ENCODE peak calls at places on chromosomes 5 and 9, in nine cellular contexts. P is stomach; F is heart right ventricle; T is fibroblast of lung; L is neural progenitor cell; C is adipocyte; H is OCI-LY7; V is IMR-90; N is CD8-positive, alpha-beta memory T cell. D is an unnamed sample. For H3K4me1 and H3K36me3, the result is how much of the 10 kb centered on the place peaks cover.

GRCh38 chr5:79590395-79590999 is 21.7 kb upstream of the TENT2 start:
- DNase-seq in H (no peak), F (no peak), P (no peak), C (no peak), V (no peak), L (no peak), N (no peak), T (no peak), D (no peak)

GRCh38 chr9:121645003-121645402 is 6.4 kb upstream of the DAB2IP start:
- DNase-seq in V (no peak), L (no peak), C (no peak), T (no peak), H (peak), N (no peak), P (peak), F (no peak), D (peak)

GRCh38 chr9:134624119-134624826 is 17.3 kb upstream of the COL5A1 start:
- DNase-seq in C (peak), H (no peak), L (no peak), V (no peak), F (no peak), T (peak), P (no peak), N (no peak), D (peak)

GRCh38 chr5:168165221-168165965 is 126.1 kb upstream of the WWC1 start:
- DNase-seq in H (no peak), F (no peak), V (no peak), L (peak), C (peak), N (no peak), T (no peak), P (no peak), D (no peak)

GRCh38 chr5:134145061-134145757 is 30.7 kb downstream of the TCF7 start:
- DNase-seq in P (no peak), H (no peak), L (no peak), F (no peak), V (no peak), C (no peak), N (no peak), T (no peak), D (no peak)

GRCh38 chr5:142634375-142635018 is 51.4 kb downstream of the FGF1 start:
- DNase-seq in P (no peak), V (no peak), L (no peak), C (no peak), H (no peak), T (no peak), F (no peak), N (no peak), D (no peak)

GRCh38 chr5:99169309-99169708 is 240.5 kb upstream of the CHD1 start:
- DNase-seq in V (no peak), T (peak), L (peak), N (no peak), F (no peak), P (no peak), H (no peak), C (peak), D (no peak)

GRCh38 chr5:92777421-92777820 is 803.6 kb downstream of the NR2F1-AS1 start:
- DNase-seq in N (no peak), F (no peak), V (peak), L (peak), T (no peak), C (no peak), P (no peak), H (no peak), D (no peak)

GRCh38 chr5:88674262-88675158 is 208.5 kb downstream of the MEF2C start:
- DNase-seq in F (no peak), P (no peak), H (peak), V (no peak), C (no peak), N (no peak), T (no peak), L (peak), D (no peak)

GRCh38 chr5:110824936-110825441 is 86.2 kb downstream of the SLC25A46 start:
- DNase-seq in H (no peak), V (no peak), P (no peak), C (no peak), N (no peak), L (no peak), F (no peak), T (no peak), D (no peak)

GRCh38 chr5:322942-323879 is 1.7 kb downstream of the AHRR start:
- DNase-seq in F (no peak), T (no peak), N (no peak), L (no peak), C (peak), H (no peak), P (no peak), V (peak), D (no peak)

GRCh38 chr5:149114403-149115312 is 26.6 kb upstream of the ABLIM3 start:
- DNase-seq in C (peak), P (peak), L (peak), V (peak), N (peak), H (peak), F (no peak), T (peak), D (no peak)

GRCh38 chr5:372556-372910 is 51.0 kb downstream of the AHRR start:
- DNase-seq in V (no peak), H (no peak), C (no peak), T (no peak), F (no peak), L (no peak), N (no peak), P (peak), D (no peak)

GRCh38 chr9:87336914-87337333 is 160.7 kb upstream of the DAPK1 start:
- DNase-seq in P (peak), N (no peak), C (peak), H (peak), V (peak), F (no peak), T (peak), L (peak), D (peak)

GRCh38 chr5:168030911-168031310 is 260.5 kb upstream of the WWC1 start:
- DNase-seq in L (peak), V (no peak), P (no peak), C (no peak), N (no peak), F (no peak), T (no peak), H (no peak), D (no peak)

GRCh38 chr5:102823441-102823874 is 68.4 kb downstream of the PAM start:
- DNase-seq in N (no peak), V (peak), H (no peak), T (peak), C (peak), L (no peak), F (no peak), P (no peak), D (no peak)

GRCh38 chr9:14372437-14373318 is 58.7 kb upstream of the NFIB start:
- DNase-seq in F (no peak), L (no peak), N (no peak), T (peak), P (no peak), V (peak), C (peak), H (no peak), D (no peak)

GRCh38 chr5:61904730-61905129 is 401.3 kb upstream of the KIF2A start:
- DNase-seq in C (no peak), F (no peak), L (no peak), P (no peak), T (no peak), N (no peak), H (no peak), V (no peak), D (no peak)

GRCh38 chr9:6894135-6894534 is 136.4 kb downstream of the KDM4C start:
- DNase-seq in H (no peak), F (no peak), C (no peak), L (no peak), V (no peak), N (no peak), P (no peak), T (no peak), D (no peak)

GRCh38 chr5:131193106-131193505 is 22.4 kb downstream of the LYRM7 start:
- DNase-seq in V (peak), C (peak), F (no peak), N (no peak), T (no peak), H (no peak), P (no peak), L (no peak), D (no peak)

GRCh38 chr9:35856882-35857281 is 13.3 kb downstream of the OR13J1 start:
- DNase-seq in V (no peak), P (no peak), F (no peak), H (no peak), L (no peak), C (no peak), N (no peak), T (no peak), D (no peak)

GRCh38 chr5:172164773-172165212 is 23.2 kb downstream of the STK10 start:
- DNase-seq in H (no peak), P (no peak), N (no peak), F (peak), L (no peak), C (peak), T (peak), V (peak), D (no peak)

GRCh38 chr5:57032151-57032551 is 80.2 kb upstream of the MIER3 start:
- DNase-seq in T (no peak), V (no peak), L (no peak), C (no peak), F (no peak), P (peak), N (no peak), H (peak), D (no peak)

GRCh38 chr5:62742214-62742613 is 163.6 kb downstream of the LRRC70 start:
- DNase-seq in P (no peak), N (no peak), T (no peak), C (no peak), H (no peak), F (no peak), L (no peak), V (no peak), D (no peak)

GRCh38 chr9:87711857-87712800 is 13.8 kb upstream of the CTSL start:
- DNase-seq in T (peak), L (no peak), C (peak), P (no peak), H (no peak), V (peak), N (no peak), F (no peak), D (no peak)

GRCh38 chr5:98110270-98110669 is 663.2 kb upstream of the RGMB start:
- DNase-seq in V (peak), L (no peak), N (no peak), F (no peak), H (no peak), T (peak), C (peak), P (no peak), D (no peak)

GRCh38 chr5:170254056-170254455 is 21.3 kb downstream of the C5orf58 start:
- DNase-seq in N (peak), H (peak), L (no peak), V (no peak), T (no peak), C (no peak), P (no peak), F (no peak), D (no peak)

GRCh38 chr9:72871685-72872084 is 81.2 kb downstream of the ALDH1A1 start:
- DNase-seq in V (peak), C (peak), L (peak), H (no peak), F (no peak), N (no peak), P (no peak), T (peak), D (no peak)

GRCh38 chr5:9149988-9150387 is 395.9 kb downstream of the SEMA5A start:
- DNase-seq in C (no peak), P (no peak), L (no peak), H (no peak), N (no peak), F (no peak), T (peak), V (peak), D (no peak)

GRCh38 chr5:114223866-114224265 is 138.0 kb upstream of the KCNN2 start:
- DNase-seq in P (no peak), T (no peak), C (no peak), N (no peak), H (peak), F (no peak), V (no peak), L (peak), D (no peak)

GRCh38 chr9:108196332-108196731 is 659.5 kb downstream of the ACTL7B start:
- DNase-seq in C (no peak), N (no peak), T (no peak), F (no peak), H (no peak), L (no peak), V (no peak), P (no peak), D (no peak)

GRCh38 chr9:131557855-131558548 is 12.7 kb downstream of the PRRT1B start:
- DNase-seq in T (no peak), V (no peak), P (no peak), F (no peak), N (no peak), L (no peak), H (no peak), C (no peak), D (no peak)

GRCh38 chr9:94950040-94950732 is 223.7 kb downstream of the AOPEP start:
- DNase-seq in L (no peak), H (no peak), C (no peak), P (peak), F (no peak), N (no peak), T (no peak), V (no peak), D (no peak)

GRCh38 chr9:94951591-94952115 is 225.2 kb downstream of the AOPEP start:
- DNase-seq in H (no peak), C (no peak), T (no peak), P (no peak), F (no peak), L (no peak), V (no peak), N (no peak), D (no peak)

GRCh38 chr9:94952553-94953373 is 226.3 kb downstream of the AOPEP start:
- DNase-seq in N (no peak), L (no peak), T (no peak), C (peak), H (peak), F (no peak), V (no peak), P (no peak), D (peak)

GRCh38 chr9:94949330-94949729 is 222.8 kb downstream of the AOPEP start:
- DNase-seq in L (no peak), N (no peak), H (no peak), V (no peak), F (no peak), T (no peak), C (no peak), P (no peak), D (no peak)

DNA sequence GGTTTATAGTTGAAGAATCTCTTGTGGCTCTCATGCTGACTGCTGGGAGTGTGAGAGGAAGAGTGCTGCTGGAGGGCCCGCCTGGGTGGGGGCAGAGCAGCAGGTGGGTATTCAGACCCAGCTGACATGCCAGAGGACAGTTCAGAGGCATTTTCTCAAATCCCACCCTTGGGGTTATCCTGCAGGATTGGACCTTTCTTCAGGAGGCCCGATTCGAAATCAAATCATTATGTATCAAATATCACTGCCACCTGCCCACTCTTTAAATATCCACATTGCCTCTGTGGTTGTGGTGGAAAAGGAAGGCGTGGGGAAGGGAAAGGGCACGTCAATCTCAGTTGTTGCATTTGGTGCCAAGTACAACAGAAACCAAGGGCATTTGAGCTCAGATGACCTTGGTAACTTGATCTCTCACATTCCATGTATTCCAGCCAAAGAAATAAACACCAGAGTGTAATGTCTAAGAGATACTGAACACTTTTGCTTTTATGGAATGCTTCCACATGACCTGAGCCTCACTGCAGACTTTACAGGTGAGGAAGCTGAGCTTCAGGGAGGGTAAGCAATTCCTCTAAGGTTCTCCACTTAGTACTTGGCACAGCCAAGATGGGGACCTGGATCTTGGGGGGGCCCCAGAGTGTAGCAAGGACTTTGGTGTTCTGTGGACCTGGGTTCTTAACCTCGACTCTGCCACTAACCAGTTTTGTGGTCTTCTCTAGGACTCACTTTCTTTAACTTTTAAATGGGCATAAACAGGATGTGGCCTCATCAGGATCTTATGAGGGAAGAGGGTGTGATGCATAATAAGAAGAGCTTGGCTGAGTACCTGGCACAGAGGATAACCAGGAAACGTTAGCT is 224.5 kb downstream of the AOPEP start:
- DNase-seq in C (peak), L (no peak), N (no peak), V (peak), P (peak), T (peak), F (no peak), H (no peak), D (no peak)
- H3K4me1 ChIP-seq in C (under half), L (under half), N (under half), V (under half), P (under half), T (under half), F (half or more), H (under half), D (under half)

GRCh38 chr9:132600326-132600984 is 18.0 kb downstream of the BARHL1 start:
- DNase-seq in C (no peak), L (no peak), T (no peak), F (no peak), V (no peak), N (no peak), H (no peak), P (no peak), D (no peak)
- H3K36me3 ChIP-seq in C (under half), L (under half), T (under half), F (under half), V (under half), N (under half), H (half or more), P (half or more), D (under half)

DNA sequence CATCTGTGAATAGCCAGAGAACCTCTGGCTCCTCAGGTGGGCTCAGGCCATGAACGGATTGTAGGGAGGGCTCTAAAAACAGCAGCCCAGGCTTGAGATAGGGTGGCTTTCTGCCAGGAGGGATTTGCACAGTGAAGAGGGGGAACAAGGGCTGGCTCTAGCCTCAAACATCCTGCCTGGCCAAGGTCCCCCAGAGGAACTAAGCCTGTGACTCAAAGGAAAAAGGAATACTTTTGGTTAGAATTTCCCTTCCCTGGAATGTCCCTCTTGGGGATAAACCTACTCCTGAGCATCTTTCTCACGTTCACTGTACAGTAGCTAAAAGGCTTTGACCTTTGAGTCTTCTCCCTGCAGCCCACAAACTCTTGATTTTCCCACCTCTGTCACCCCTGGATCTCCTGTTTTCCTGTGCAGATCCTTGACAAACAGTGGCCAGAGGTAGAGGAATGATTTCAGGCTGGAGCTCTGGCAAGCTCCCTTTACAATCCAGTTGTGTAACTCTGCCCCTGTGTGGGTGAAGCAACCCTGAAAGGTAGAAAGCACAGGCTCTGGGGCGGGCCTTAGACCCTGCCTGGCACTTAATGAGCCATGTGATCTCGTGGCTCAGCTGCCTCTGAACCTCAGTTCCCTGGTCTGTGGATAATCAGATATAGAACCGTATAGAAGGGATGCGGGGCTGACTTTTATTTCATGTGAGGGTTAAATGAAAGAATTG is 17.4 kb downstream of the SEC61B start:
- DNase-seq in H (no peak), L (no peak), V (peak), N (no peak), F (no peak), C (peak), P (no peak), T (no peak), D (no peak)
- H3K4me1 ChIP-seq in H (half or more), L (under half), V (under half), N (under half), F (under half), C (under half), P (under half), T (under half), D (under half)

GRCh38 chr9:5712651-5713360 is 83.9 kb downstream of the RIC1 start:
- DNase-seq in T (no peak), H (no peak), P (no peak), F (no peak), N (no peak), V (no peak), L (no peak), C (no peak), D (no peak)

GRCh38 chr9:5719546-5719945 is 90.6 kb downstream of the RIC1 start:
- DNase-seq in H (no peak), P (no peak), V (peak), T (peak), N (no peak), C (peak), F (no peak), L (no peak), D (no peak)

GRCh38 chr9:5714501-5715401 is 85.8 kb downstream of the RIC1 start:
- DNase-seq in L (peak), N (no peak), H (peak), V (peak), P (no peak), C (peak), T (peak), F (no peak), D (no peak)

GRCh38 chr9:5718296-5719032 is 89.6 kb downstream of the RIC1 start:
- DNase-seq in T (no peak), P (no peak), C (peak), F (no peak), H (no peak), V (peak), N (no peak), L (no peak), D (no peak)

DNA sequence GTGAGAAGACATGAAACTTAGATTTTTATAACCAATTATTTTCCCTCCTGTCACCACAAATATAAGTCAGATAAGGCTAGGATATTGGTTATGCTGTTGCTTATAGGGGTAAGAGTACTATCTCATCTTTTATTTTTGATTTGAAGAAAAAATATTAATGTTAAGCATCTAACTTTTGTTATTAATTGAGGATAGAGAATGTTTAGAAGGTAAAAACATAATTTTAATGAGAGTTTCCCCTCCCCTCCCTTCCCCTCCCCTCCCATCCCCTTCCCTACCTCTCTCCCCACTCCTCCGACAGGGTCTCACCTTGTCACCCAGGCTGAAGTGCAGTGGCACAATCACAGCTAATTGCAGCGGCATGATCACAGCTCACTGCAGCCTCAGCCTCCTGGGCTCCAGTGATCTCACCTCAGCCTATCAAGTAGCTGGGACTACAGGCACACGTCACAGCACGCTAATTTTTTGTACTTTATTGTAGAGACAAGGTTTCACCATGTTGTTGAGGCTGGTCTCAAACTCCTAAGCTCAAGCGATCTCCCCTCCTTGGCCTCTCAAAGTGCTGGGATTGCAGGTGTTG is 86.7 kb downstream of the RIC1 start:
- DNase-seq in C (no peak), V (no peak), H (no peak), N (no peak), T (no peak), F (no peak), L (no peak), P (no peak), D (no peak)
- H3K36me3 ChIP-seq in C (under half), V (under half), H (half or more), N (under half), T (under half), F (under half), L (under half), P (under half), D (under half)

GRCh38 chr9:126833710-126834345 is 26.6 kb upstream of the ZBTB34 start:
- DNase-seq in N (no peak), L (no peak), T (no peak), P (no peak), V (no peak), F (no peak), C (no peak), H (no peak), D (no peak)
- H3K4me1 ChIP-seq in N (under half), L (under half), T (under half), P (under half), V (under half), F (half or more), C (under half), H (under half), D (under half)